ENCODE peak calls at places on chromosomes 2 and 18, in seven cellular contexts. L is RWPE2; J is dorsolateral prefrontal cortex; I is activated effector memory CD4-positive, alpha-beta T cell treated with anti-CD3 and anti-CD28 coated beads, Interleukin-2, amount 50 U/mL, for 16 hours; A is naive B cell; B is A549; Z is RKO. U is an unnamed sample.

GRCh38 chr2:240999001-240999791 is 778 bp downstream of the SNED1 start:
- DNase-seq in L (peak; percentile 58), J (no peak), I (peak; percentile 61), A (no peak), B (no peak), Z (peak; percentile 11), U (peak; percentile 80)

GRCh38 chr2:231601356-231602229 is 8.9 kb downstream of the TEX44 start:
- DNase-seq in L (no peak), J (peak; percentile 80), I (peak; percentile 93), A (peak; percentile 64), B (peak; percentile 84), Z (peak; percentile 79), U (peak; percentile 94)

GRCh38 chr2:97664636-97664970 is 759 bp upstream of the ACTR1B start:
- DNase-seq in L (no peak), J (no peak), I (no peak), A (no peak), B (no peak), Z (peak; percentile 60), U (no peak)

GRCh38 chr2:114753145-114753544 is 310.7 kb downstream of the DPP10 start:
- DNase-seq in L (no peak), J (no peak), I (no peak), A (no peak), B (no peak), Z (no peak), U (no peak)

GRCh38 chr2:160140471-160140870 is 59.6 kb downstream of the ITGB6 start:
- DNase-seq in L (no peak), J (no peak), I (no peak), A (no peak), B (no peak), Z (no peak), U (no peak)

GRCh38 chr2:239912171-239912937 is 112.8 kb downstream of the NDUFA10 start:
- DNase-seq in L (no peak), J (no peak), I (peak; percentile 55), A (no peak), B (no peak), Z (no peak), U (peak; percentile 86)

GRCh38 chr2:134819334-134819733 is 19.1 kb upstream of the ACMSD start:
- DNase-seq in L (no peak), J (no peak), I (no peak), A (no peak), B (peak; percentile 38), Z (peak; percentile 93), U (no peak)

GRCh38 chr2:215764441-215765048 is 248.8 kb downstream of the MREG start:
- DNase-seq in L (no peak), J (no peak), I (no peak), A (no peak), B (no peak), Z (peak; percentile 5), U (no peak)

GRCh38 chr2:57740905-57741304 is 305.7 kb upstream of the VRK2 start:
- DNase-seq in L (no peak), J (no peak), I (no peak), A (no peak), B (no peak), Z (no peak), U (no peak)

GRCh38 chr2:42360890-42361727 is at the start of gene COX7A2L:
- DNase-seq in L (peak; percentile 96), J (peak; percentile 96), I (peak; percentile 98), A (peak; percentile 95), B (peak; percentile 99), Z (peak; percentile 95), U (peak; percentile 99)

GRCh38 chr18:25798026-25798537 is 292.3 kb downstream of the SS18 start:
- DNase-seq in L (no peak), J (no peak), I (no peak), A (no peak), B (no peak), Z (no peak), U (no peak)

GRCh38 chr2:146540271-146540932 is 1304.4 kb upstream of the ACVR2A start:
- DNase-seq in L (no peak), J (no peak), I (no peak), A (no peak), B (no peak), Z (no peak), U (no peak)

GRCh38 chr2:232871418-232871834 is 1.4 kb downstream of the SNORC start:
- DNase-seq in L (no peak), J (no peak), I (peak; percentile 49), A (no peak), B (no peak), Z (no peak), U (no peak)